ENCODE peak calls at places on chromosomes 13 and 19, in nine cellular contexts. B is psoas muscle; K is mammary epithelial cell; N is CD4-positive, alpha-beta T cell; J is cardiac muscle cell; G is HepG2; L is fibroblast of the aortic adventitia; I is endodermal cell; R is astrocyte of the spinal cord. F is an unnamed sample.

GRCh38 chr19:5193192-5193591 is 147.4 kb downstream of the PTPRS start:
- DNase-seq in J (no peak), L (no peak), B (no peak), K (no peak), G (no peak), R (no peak), N (no peak), I (peak; percentile 63), F (no peak)

GRCh38 chr13:79861731-79862130 is 380.8 kb downstream of the NDFIP2 start:
- DNase-seq in I (peak; percentile 58), G (no peak), N (no peak), B (no peak), K (no peak), L (no peak), R (no peak), J (no peak), F (no peak)

GRCh38 chr13:51562011-51562671 is 22.1 kb upstream of the WDFY2 start:
- DNase-seq in I (no peak), K (no peak), R (no peak), N (no peak), G (no peak), J (no peak), L (no peak), B (no peak), F (no peak)

GRCh38 chr13:86082116-86082515 is 282.9 kb upstream of the SLITRK6 start:
- DNase-seq in B (no peak), N (no peak), K (no peak), G (no peak), L (no peak), R (no peak), I (no peak), J (no peak), F (no peak)

GRCh38 chr13:86681223-86681622 is 882.0 kb upstream of the SLITRK6 start:
- DNase-seq in G (no peak), K (no peak), B (no peak), L (no peak), N (no peak), J (no peak), I (no peak), R (no peak), F (no peak)

GRCh38 chr13:45328661-45329105 is 12.3 kb downstream of the TPT1 start:
- DNase-seq in N (no peak), J (no peak), K (no peak), B (no peak), L (peak; percentile 97), R (peak; percentile 73), G (no peak), I (no peak), F (peak; percentile 59)

GRCh38 chr13:96696501-96696900 is 297.8 kb downstream of the OXGR1 start:
- DNase-seq in L (no peak), R (no peak), G (no peak), N (no peak), K (no peak), I (no peak), B (no peak), J (no peak), F (no peak)

GRCh38 chr13:49859568-49859967 is 67.1 kb upstream of the KPNA3 start:
- DNase-seq in J (no peak), R (peak; percentile 84), N (no peak), G (peak; percentile 72), K (peak; percentile 65), I (no peak), B (peak; percentile 56), L (peak; percentile 92), F (peak; percentile 96)

GRCh38 chr13:98429977-98430785 is 146.7 kb downstream of the STK24 start:
- DNase-seq in B (no peak), L (no peak), J (no peak), R (peak; percentile 18), N (no peak), K (no peak), I (no peak), G (no peak), F (no peak)

GRCh38 chr19:4121815-4122214 is 2.1 kb downstream of the MAP2K2 start:
- DNase-seq in B (no peak), J (no peak), K (no peak), R (no peak), G (no peak), L (no peak), I (no peak), N (no peak), F (no peak)

GRCh38 chr13:97568850-97569249 is 134.9 kb downstream of the RAP2A start:
- DNase-seq in R (no peak), I (peak; percentile 75), N (no peak), L (no peak), G (no peak), J (no peak), B (no peak), K (no peak), F (no peak)

GRCh38 chr19:4295972-4296771 is 6.0 kb downstream of the TMIGD2 start:
- DNase-seq in B (no peak), J (no peak), G (no peak), R (no peak), N (no peak), L (no peak), K (no peak), I (peak; percentile 59), F (no peak)

GRCh38 chr13:101307181-101307701 is 109.1 kb downstream of the NALCN start:
- DNase-seq in R (peak; percentile 93), B (no peak), I (no peak), K (no peak), J (no peak), L (peak; percentile 94), G (no peak), N (no peak), F (peak; percentile 76)

GRCh38 chr13:111594606-111595005 is 274.2 kb downstream of the TEX29 start:
- DNase-seq in N (no peak), G (no peak), I (no peak), J (no peak), K (no peak), L (no peak), B (no peak), R (no peak), F (no peak)

GRCh38 chr19:38496603-38497487 is 63.4 kb downstream of the RYR1 start:
- DNase-seq in R (no peak), J (no peak), G (no peak), K (no peak), B (no peak), I (no peak), N (no peak), L (no peak), F (no peak)

GRCh38 chr13:48653074-48654054 is at the start of gene CYSLTR2:
- DNase-seq in B (no peak), R (peak; percentile 60), G (no peak), J (peak; percentile 9), K (no peak), I (no peak), L (peak; percentile 27), N (no peak), F (peak; percentile 49)

GRCh38 chr19:16383584-16384161 is 59.0 kb downstream of the KLF2 start:
- DNase-seq in K (no peak), N (no peak), L (no peak), J (no peak), B (no peak), I (no peak), R (no peak), G (no peak), F (no peak)

GRCh38 chr19:38617283-38617763 is 430 bp downstream of the MAP4K1 start:
- DNase-seq in G (no peak), L (no peak), K (no peak), I (no peak), R (no peak), B (no peak), J (no peak), N (no peak), F (no peak)

GRCh38 chr13:68257111-68257842 is 1027.1 kb upstream of the PCDH9 start:
- DNase-seq in I (no peak), L (no peak), N (no peak), J (no peak), R (peak; percentile 3), G (no peak), K (no peak), B (no peak), F (no peak)

GRCh38 chr19:18768046-18768771 is 22.9 kb downstream of the COMP start:
- DNase-seq in J (peak; percentile 31), K (no peak), N (no peak), L (no peak), R (no peak), I (peak; percentile 69), B (no peak), G (no peak), F (no peak)

GRCh38 chr13:103275708-103276107 is 209.5 kb upstream of the SLC10A2 start:
- DNase-seq in N (no peak), J (no peak), G (no peak), B (no peak), I (no peak), K (peak; percentile 23), L (no peak), R (no peak), F (no peak)
- TF ChIP-seq CTCF in N (no peak), J (no peak), G (no peak), B (no peak), I (no peak), K (no peak), L (no peak), R (no peak), F (no peak)

GRCh38 chr19:33406521-33407139 is 33.1 kb downstream of the CEBPG start:
- DNase-seq in G (peak; percentile 56), R (peak; percentile 39), J (peak; percentile 71), B (peak; percentile 68), N (peak; percentile 67), L (peak; percentile 59), K (peak; percentile 28), I (peak; percentile 97), F (peak; percentile 27)
- TF ChIP-seq CTCF in G (peak; percentile 99), R (peak; percentile 90), J (peak; percentile 83), B (peak; percentile 98), N (peak; percentile 88), L (peak; percentile 94), K (peak; percentile 89), I (peak; percentile 96), F (peak; percentile 99)

DNA sequence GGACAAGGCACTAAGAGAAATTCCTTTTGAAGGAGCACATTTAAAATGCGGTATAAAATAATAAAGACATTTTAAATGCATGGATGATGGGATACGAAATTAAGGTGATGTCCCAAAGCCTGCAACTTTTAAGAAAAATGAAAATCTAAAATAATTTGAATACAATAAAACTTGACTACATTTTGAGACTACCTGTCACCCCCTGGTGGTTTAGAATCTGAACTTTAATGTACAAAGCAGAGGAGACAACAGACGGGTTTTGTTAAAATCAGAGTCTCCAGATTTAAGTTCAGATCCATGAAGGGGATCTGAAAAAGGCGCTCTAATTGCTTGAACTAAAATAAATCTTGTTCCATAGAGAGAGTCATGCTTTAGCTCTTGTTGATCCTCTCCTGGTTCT is 1129.3 kb upstream of the PCDH20 start:
- DNase-seq in I (no peak), R (no peak), G (no peak), K (no peak), J (no peak), N (no peak), L (no peak), B (no peak), F (no peak)
- TF ChIP-seq CTCF in I (peak; percentile 67), R (no peak), G (no peak), K (no peak), J (no peak), N (no peak), L (no peak), B (no peak), F (no peak)

DNA sequence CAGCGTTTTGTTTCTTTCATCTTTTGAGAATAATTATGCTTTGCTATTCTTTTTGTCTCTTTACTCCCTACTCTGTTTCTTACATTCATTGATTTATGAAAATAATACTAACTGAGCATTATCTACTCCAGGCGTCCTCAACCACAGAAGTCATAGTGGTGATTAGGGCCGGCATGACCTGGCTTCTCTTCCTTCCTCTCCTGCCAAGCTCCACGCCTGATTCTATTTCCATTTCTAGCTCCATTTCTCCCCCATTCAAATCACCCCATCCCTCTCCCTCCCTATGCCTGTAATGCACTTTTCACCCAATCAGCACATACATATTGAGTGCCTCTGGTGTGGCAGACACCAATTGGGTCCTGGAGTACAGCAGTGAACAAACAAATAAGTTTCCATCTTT is 183.2 kb upstream of the GPR12 start:
- DNase-seq in G (no peak), R (no peak), N (no peak), K (no peak), B (no peak), L (no peak), J (no peak), I (no peak), F (no peak)
- TF ChIP-seq CTCF in G (no peak), R (no peak), N (no peak), K (no peak), B (no peak), L (no peak), J (no peak), I (no peak), F (no peak)

F was measured in HFFc6.